ENCODE peak calls at places on chromosomes 7 and 10, in ten cellular contexts. B, E, W, S, C, U, J, Z, L and A are unnamed samples.

GRCh38 chr10:111082102-111082975 is 5.5 kb downstream of the ADRA2A start:
- DNase-seq in B (peak), E (no peak), W (no peak), S (no peak), C (no peak), U (no peak), J (no peak), Z (no peak), L (no peak), A (no peak)

GRCh38 chr7:70387197-70387596 is 744.7 kb upstream of the GALNT17 start:
- DNase-seq in B (no peak), E (no peak), W (no peak), S (no peak), C (no peak), U (no peak), J (no peak), Z (no peak), L (no peak), A (no peak)

GRCh38 chr10:89301721-89302445 is at the start of gene IFIT2:
- DNase-seq in B (no peak), E (no peak), W (peak), S (no peak), C (peak), U (no peak), J (peak), Z (no peak), L (no peak), A (no peak)

GRCh38 chr10:3911713-3912442 is 126.9 kb upstream of the KLF6 start:
- DNase-seq in B (no peak), E (no peak), W (no peak), S (no peak), C (no peak), U (no peak), J (peak), Z (no peak), L (no peak), A (no peak)

GRCh38 chr10:79445217-79445707 is at the start of gene ZCCHC24:
- DNase-seq in B (peak), E (peak), W (peak), S (no peak), C (peak), U (no peak), J (no peak), Z (no peak), L (no peak), A (peak)

GRCh38 chr10:72333111-72334012 is 21.4 kb downstream of the DNAJB12 start:
- DNase-seq in B (no peak), E (no peak), W (no peak), S (no peak), C (no peak), U (no peak), J (no peak), Z (no peak), L (no peak), A (no peak)

GRCh38 chr10:52729259-52730104 is 43.1 kb downstream of the MBL2 start:
- DNase-seq in B (no peak), E (peak), W (peak), S (no peak), C (no peak), U (no peak), J (peak), Z (no peak), L (no peak), A (no peak)

GRCh38 chr7:86908948-86909347 is 150.5 kb downstream of the ELAPOR2 start:
- DNase-seq in B (no peak), E (no peak), W (no peak), S (no peak), C (no peak), U (no peak), J (peak), Z (no peak), L (no peak), A (no peak)

GRCh38 chr10:70596860-70597809 is 5.4 kb downstream of the PRF1 start:
- DNase-seq in B (peak), E (peak), W (no peak), S (no peak), C (no peak), U (no peak), J (no peak), Z (no peak), L (no peak), A (no peak)

GRCh38 chr10:129466703-129467345 is at the start of gene MGMT:
- DNase-seq in B (peak), E (peak), W (peak), S (peak), C (peak), U (peak), J (peak), Z (peak), L (peak), A (peak)

GRCh38 chr7:64184376-64184775 is 22.6 kb upstream of the ZNF735 start:
- DNase-seq in B (no peak), E (no peak), W (no peak), S (no peak), C (no peak), U (no peak), J (no peak), Z (no peak), L (no peak), A (no peak)

GRCh38 chr10:99233000-99233679 is 2.5 kb downstream of the HPSE2 start:
- DNase-seq in B (no peak), E (no peak), W (no peak), S (no peak), C (no peak), U (no peak), J (no peak), Z (no peak), L (no peak), A (no peak)

GRCh38 chr7:130758429-130759056 is 24.5 kb upstream of the KLF14 start:
- DNase-seq in B (no peak), E (peak), W (peak), S (no peak), C (no peak), U (no peak), J (peak), Z (no peak), L (no peak), A (no peak)

GRCh38 chr10:124961248-124961570 is 19.3 kb downstream of the ZRANB1 start:
- DNase-seq in B (no peak), E (no peak), W (no peak), S (no peak), C (no peak), U (no peak), J (peak), Z (no peak), L (no peak), A (no peak)

GRCh38 chr7:46909601-46910051 is 672.3 kb downstream of the TNS3 start:
- DNase-seq in B (no peak), E (no peak), W (peak), S (no peak), C (no peak), U (no peak), J (peak), Z (no peak), L (no peak), A (no peak)

GRCh38 chr10:129040377-129040776 is 426.7 kb upstream of the MGMT start:
- DNase-seq in B (no peak), E (no peak), W (no peak), S (no peak), C (no peak), U (no peak), J (no peak), Z (no peak), L (no peak), A (no peak)

GRCh38 chr7:16299853-16300252 is 121.5 kb downstream of the CRPPA start:
- DNase-seq in B (no peak), E (no peak), W (no peak), S (no peak), C (no peak), U (no peak), J (no peak), Z (no peak), L (no peak), A (no peak)

GRCh38 chr7:77235280-77235679 is 35.7 kb upstream of the FGL2 start:
- DNase-seq in B (no peak), E (no peak), W (no peak), S (no peak), C (no peak), U (no peak), J (peak), Z (no peak), L (no peak), A (no peak)

GRCh38 chr7:138126928-138127327 is 50.7 kb downstream of the AKR1D1 start:
- DNase-seq in B (no peak), E (no peak), W (peak), S (no peak), C (no peak), U (no peak), J (no peak), Z (no peak), L (no peak), A (no peak)

GRCh38 chr7:105388373-105389089 is at the start of gene SRPK2:
- DNase-seq in B (peak), E (peak), W (peak), S (peak), C (peak), U (peak), J (peak), Z (peak), L (peak), A (peak)

GRCh38 chr7:27128776-27129728 is 1.5 kb downstream of the HOXA4 start:
- DNase-seq in B (peak), E (no peak), W (no peak), S (no peak), C (no peak), U (no peak), J (no peak), Z (no peak), L (no peak), A (no peak)

GRCh38 chr10:34190594-34190993 is 624.5 kb downstream of the PARD3 start:
- DNase-seq in B (no peak), E (no peak), W (no peak), S (no peak), C (no peak), U (no peak), J (no peak), Z (no peak), L (no peak), A (no peak)

GRCh38 chr10:2798340-2798739 is 269.0 kb upstream of the PFKP start:
- DNase-seq in B (no peak), E (no peak), W (no peak), S (no peak), C (no peak), U (no peak), J (no peak), Z (no peak), L (no peak), A (no peak)

GRCh38 chr10:101146392-101147251 is 15.5 kb downstream of the TLX1 start:
- DNase-seq in B (no peak), E (peak), W (no peak), S (no peak), C (no peak), U (no peak), J (peak), Z (no peak), L (no peak), A (no peak)

GRCh38 chr7:73526892-73527821 is 5.1 kb upstream of the BAZ1B start:
- DNase-seq in B (no peak), E (peak), W (no peak), S (no peak), C (no peak), U (no peak), J (no peak), Z (no peak), L (no peak), A (no peak)

GRCh38 chr7:77685219-77685618 is 11.0 kb upstream of the RSBN1L start:
- DNase-seq in B (no peak), E (peak), W (no peak), S (no peak), C (no peak), U (no peak), J (peak), Z (no peak), L (no peak), A (peak)

GRCh38 chr10:70950062-70950461 is 61.7 kb upstream of the PCBD1 start:
- DNase-seq in B (no peak), E (no peak), W (no peak), S (no peak), C (no peak), U (no peak), J (no peak), Z (no peak), L (no peak), A (peak)